ENCODE peak calls at places on chromosomes 4 and X, in five cellular contexts. I, E, Y, N and T are unnamed samples.

GRCh38 chr4:40378619-40379018 is 43.5 kb downstream of the CHRNA9 start:
- DNase-seq in I (no peak), E (no peak), Y (no peak), N (no peak), T (no peak)

GRCh38 chr4:71188197-71188625 is 150.6 kb upstream of the SLC4A4 start:
- DNase-seq in I (no peak), E (no peak), Y (no peak), N (no peak), T (no peak)

GRCh38 chrX:18887177-18887820 is 96.6 kb downstream of the PHKA2 start:
- DNase-seq in I (no peak), E (no peak), Y (no peak), N (no peak), T (no peak)

GRCh38 chr4:151983854-151984253 is 223.0 kb upstream of the GATB start:
- DNase-seq in I (no peak), E (no peak), Y (no peak), N (no peak), T (no peak)

GRCh38 chr4:71415491-71415890 is 76.7 kb downstream of the SLC4A4 start:
- DNase-seq in I (no peak), E (no peak), Y (no peak), N (peak), T (no peak)

GRCh38 chrX:1306909-1307625 is 29.5 kb upstream of the IL3RA start:
- DNase-seq in I (no peak), E (no peak), Y (no peak), N (no peak), T (no peak)

GRCh38 chr4:56914336-56914735 is 6.6 kb downstream of the REST start:
- DNase-seq in I (no peak), E (no peak), Y (no peak), N (no peak), T (no peak)

GRCh38 chr4:142778430-142778829 is 67.7 kb downstream of the INPP4B start:
- DNase-seq in I (no peak), E (no peak), Y (peak), N (peak), T (peak)

GRCh38 chr4:152935661-152936445 is at the start of gene FHDC1:
- DNase-seq in I (no peak), E (no peak), Y (no peak), N (no peak), T (no peak)

GRCh38 chr4:48944659-48945290 is 38.2 kb upstream of the OCIAD2 start:
- DNase-seq in I (no peak), E (no peak), Y (no peak), N (no peak), T (no peak)

GRCh38 chr4:182975806-182976205 is 58.6 kb upstream of the DCTD start:
- DNase-seq in I (peak), E (no peak), Y (peak), N (peak), T (peak)

GRCh38 chr4:185305979-185306442 is 89.7 kb downstream of the LRP2BP start:
- DNase-seq in I (peak), E (no peak), Y (peak), N (peak), T (peak)

GRCh38 chrX:104105330-104105729 is 7.0 kb upstream of the ZCCHC18 start:
- DNase-seq in I (no peak), E (no peak), Y (no peak), N (no peak), T (no peak)

GRCh38 chr4:48334900-48335384 is 6.4 kb upstream of the SLAIN2 start:
- DNase-seq in I (no peak), E (no peak), Y (no peak), N (no peak), T (no peak)

GRCh38 chr4:137952116-137952515 is 290.0 kb downstream of the SLC7A11 start:
- DNase-seq in I (no peak), E (no peak), Y (peak), N (no peak), T (no peak)

GRCh38 chr4:8224596-8225289 is 25.7 kb downstream of the SH3TC1 start:
- DNase-seq in I (no peak), E (no peak), Y (no peak), N (no peak), T (no peak)

GRCh38 chrX:2673611-2674010 is 17.5 kb upstream of the CD99 start:
- DNase-seq in I (no peak), E (no peak), Y (no peak), N (no peak), T (no peak)

GRCh38 chr4:73740353-73740778 is at the start of gene CXCL8:
- DNase-seq in I (peak), E (peak), Y (peak), N (peak), T (no peak)

GRCh38 chr4:23956601-23957364 is 66.9 kb upstream of the PPARGC1A start:
- DNase-seq in I (no peak), E (no peak), Y (peak), N (peak), T (no peak)

GRCh38 chrX:105837227-105837626 is 14.9 kb downstream of the NRK start:
- DNase-seq in I (no peak), E (peak), Y (peak), N (peak), T (peak)

GRCh38 chr4:41832961-41833360 is 84.4 kb upstream of the PHOX2B start:
- DNase-seq in I (no peak), E (no peak), Y (no peak), N (no peak), T (no peak)

GRCh38 chr4:186622788-186623464 is 67.6 kb upstream of the MTNR1A start:
- DNase-seq in I (peak), E (no peak), Y (peak), N (peak), T (no peak)

GRCh38 chrX:124240422-124240821 is 92.0 kb upstream of the TEX13D start:
- DNase-seq in I (no peak), E (no peak), Y (no peak), N (no peak), T (no peak)

GRCh38 chrX:10072786-10073568 is 83.8 kb upstream of the CLCN4 start:
- DNase-seq in I (no peak), E (no peak), Y (no peak), N (no peak), T (no peak)

GRCh38 chr4:41525129-41525528 is 12.8 kb upstream of the LIMCH1 start:
- DNase-seq in I (no peak), E (no peak), Y (peak), N (peak), T (peak)

GRCh38 chr4:99126376-99126775 is 17.7 kb downstream of the ADH4 start:
- DNase-seq in I (no peak), E (no peak), Y (no peak), N (no peak), T (no peak)

GRCh38 chr4:119479180-119479814 is 149.3 kb downstream of the PDE5A start:
- DNase-seq in I (no peak), E (no peak), Y (no peak), N (no peak), T (no peak)

GRCh38 chrX:1582686-1583437 is 8.5 kb upstream of the AKAP17A start:
- DNase-seq in I (no peak), E (no peak), Y (no peak), N (peak), T (no peak)

GRCh38 chrX:21355831-21356230 is 18.4 kb upstream of the CNKSR2 start:
- DNase-seq in I (no peak), E (no peak), Y (no peak), N (no peak), T (no peak)

GRCh38 chr4:163744861-163745260 is 250.4 kb downstream of the TMA16 start:
- DNase-seq in I (no peak), E (no peak), Y (no peak), N (no peak), T (no peak)

GRCh38 chrX:155888139-155888538 is 7.0 kb downstream of the VAMP7 start:
- DNase-seq in I (peak), E (no peak), Y (peak), N (peak), T (peak)

GRCh38 chrX:145832796-145833195 is 15.2 kb downstream of the SLITRK2 start:
- DNase-seq in I (no peak), E (no peak), Y (no peak), N (no peak), T (no peak)

GRCh38 chr4:48668254-48669017 is 111.6 kb downstream of the FRYL start:
- DNase-seq in I (no peak), E (no peak), Y (no peak), N (no peak), T (no peak)

GRCh38 chrX:64580035-64580434 is 184.8 kb upstream of the MTMR8 start:
- DNase-seq in I (no peak), E (no peak), Y (no peak), N (no peak), T (no peak)

GRCh38 chr4:73727685-73728084 is 12.7 kb upstream of the CXCL8 start:
- DNase-seq in I (no peak), E (no peak), Y (no peak), N (no peak), T (no peak)

GRCh38 chr4:83285022-83285387 is 407 bp upstream of the COQ2 start:
- DNase-seq in I (no peak), E (no peak), Y (peak), N (peak), T (no peak)

GRCh38 chrX:149898554-149898953 is 17.6 kb downstream of the MAGEA8 start:
- DNase-seq in I (no peak), E (no peak), Y (no peak), N (no peak), T (no peak)

GRCh38 chrX:149908308-149908707 is 21.1 kb upstream of the HSFX4 start:
- DNase-seq in I (no peak), E (no peak), Y (no peak), N (no peak), T (no peak)

GRCh38 chrX:149908727-149909126 is 20.6 kb upstream of the HSFX4 start:
- DNase-seq in I (no peak), E (no peak), Y (no peak), N (no peak), T (no peak)

GRCh38 chrX:149909324-149910177 is 19.8 kb upstream of the HSFX4 start:
- DNase-seq in I (no peak), E (no peak), Y (no peak), N (no peak), T (no peak)

DNA sequence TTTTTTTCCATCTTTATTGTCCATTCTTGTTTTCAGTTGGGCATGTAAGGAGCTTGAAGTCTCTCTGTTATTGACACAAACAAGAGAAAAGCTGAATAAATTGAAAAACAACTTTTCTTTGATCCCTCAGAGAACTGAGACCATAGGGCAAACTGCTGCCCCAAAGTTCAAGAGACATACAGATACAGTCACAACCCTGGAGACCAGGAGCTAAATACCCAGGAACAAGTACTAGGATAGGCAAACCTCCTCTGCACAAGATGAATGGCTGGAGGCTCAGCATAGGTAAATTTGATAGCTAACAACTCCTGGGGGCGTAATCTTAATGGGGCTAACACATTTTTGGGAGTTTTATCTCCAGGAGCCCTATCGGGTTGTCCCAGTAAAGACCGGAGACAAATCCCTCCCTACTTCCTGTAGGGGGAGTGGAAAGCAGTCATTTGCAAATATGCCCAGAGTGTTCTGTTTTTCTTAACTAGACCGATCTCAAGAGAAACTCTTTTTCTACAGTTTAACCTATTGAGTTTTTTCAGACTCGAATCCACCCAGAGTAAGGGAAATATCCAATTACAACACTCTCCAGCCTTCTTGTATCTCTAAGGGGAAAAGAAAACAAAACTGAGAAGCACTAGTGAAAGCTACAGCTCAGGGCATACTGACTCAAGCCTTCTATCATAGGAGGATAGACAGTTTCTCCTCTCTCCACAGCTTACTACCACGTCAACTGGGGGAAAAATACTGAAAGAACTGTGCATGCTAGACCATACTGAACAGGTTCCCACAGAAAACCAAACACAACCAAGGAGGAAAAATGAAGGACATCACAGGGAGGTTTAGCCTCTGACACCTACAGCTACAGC is 23.1 kb downstream of the MAGEA8 start:
- DNase-seq in I (no peak), E (no peak), Y (peak), N (peak), T (no peak)
- TF ChIP-seq CTCF in I (peak), E (no peak), Y (peak), N (peak), T (no peak)

DNA sequence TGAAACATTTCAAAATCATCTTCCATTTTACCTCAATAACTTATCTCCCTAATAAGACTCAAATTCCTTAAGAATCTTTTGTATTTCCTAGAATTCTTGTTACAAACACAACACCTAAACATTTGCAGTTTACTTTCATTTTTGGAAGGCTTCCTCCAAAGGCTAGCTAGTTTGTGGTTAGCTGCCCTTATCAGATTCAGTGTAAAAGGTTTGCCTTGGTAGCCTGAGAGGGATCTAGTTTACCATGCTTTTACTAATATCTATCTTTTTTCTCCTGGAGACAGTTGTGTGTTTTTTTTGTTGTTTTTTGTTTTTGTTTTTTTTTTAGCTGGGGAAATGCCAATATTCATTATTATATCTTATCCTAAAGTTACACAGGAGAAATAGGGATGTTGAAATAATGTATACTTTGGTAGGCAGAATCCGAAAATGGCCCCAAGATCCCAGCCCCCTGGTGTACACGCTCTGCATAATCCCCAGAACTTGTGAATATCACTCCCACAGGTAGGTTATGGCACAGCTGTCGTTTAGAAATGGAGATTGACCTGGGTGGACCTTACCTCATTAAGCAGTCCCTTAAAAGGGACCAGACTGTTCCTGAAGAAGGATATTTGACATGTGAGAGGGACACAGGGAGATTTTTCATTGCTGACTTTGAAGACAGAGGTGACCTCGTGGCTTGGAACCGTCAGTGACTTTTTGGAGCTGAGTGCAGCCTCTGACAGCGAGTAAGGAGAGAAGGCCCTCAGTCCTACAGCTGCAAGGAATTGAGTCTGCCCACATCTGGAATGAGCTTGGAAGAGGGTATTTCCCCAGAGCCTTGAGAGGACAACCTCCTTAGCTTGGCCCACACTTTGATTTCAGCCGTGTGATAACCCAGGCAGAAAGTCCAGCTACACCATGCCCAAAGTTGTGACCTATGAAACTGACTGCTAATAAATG is 33.4 kb downstream of the SEPTIN11 start:
- DNase-seq in I (no peak), E (no peak), Y (no peak), N (no peak), T (no peak)
- H3K4me3 ChIP-seq in I (no peak), E (no peak), Y (no peak), N (no peak), T (no peak)

GRCh38 chr4:165111906-165112257 is 778 bp downstream of the TMEM192 start:
- DNase-seq in I (no peak), E (no peak), Y (no peak), N (no peak), T (no peak)

GRCh38 chr4:165115301-165115700 is 2.6 kb upstream of the TMEM192 start:
- DNase-seq in I (no peak), E (no peak), Y (no peak), N (no peak), T (no peak)

GRCh38 chr4:165106518-165106917 is 6.1 kb downstream of the TMEM192 start:
- DNase-seq in I (no peak), E (no peak), Y (no peak), N (no peak), T (no peak)

GRCh38 chr4:165118256-165118909 is 5.7 kb upstream of the TMEM192 start:
- DNase-seq in I (no peak), E (no peak), Y (no peak), N (no peak), T (no peak)

DNA sequence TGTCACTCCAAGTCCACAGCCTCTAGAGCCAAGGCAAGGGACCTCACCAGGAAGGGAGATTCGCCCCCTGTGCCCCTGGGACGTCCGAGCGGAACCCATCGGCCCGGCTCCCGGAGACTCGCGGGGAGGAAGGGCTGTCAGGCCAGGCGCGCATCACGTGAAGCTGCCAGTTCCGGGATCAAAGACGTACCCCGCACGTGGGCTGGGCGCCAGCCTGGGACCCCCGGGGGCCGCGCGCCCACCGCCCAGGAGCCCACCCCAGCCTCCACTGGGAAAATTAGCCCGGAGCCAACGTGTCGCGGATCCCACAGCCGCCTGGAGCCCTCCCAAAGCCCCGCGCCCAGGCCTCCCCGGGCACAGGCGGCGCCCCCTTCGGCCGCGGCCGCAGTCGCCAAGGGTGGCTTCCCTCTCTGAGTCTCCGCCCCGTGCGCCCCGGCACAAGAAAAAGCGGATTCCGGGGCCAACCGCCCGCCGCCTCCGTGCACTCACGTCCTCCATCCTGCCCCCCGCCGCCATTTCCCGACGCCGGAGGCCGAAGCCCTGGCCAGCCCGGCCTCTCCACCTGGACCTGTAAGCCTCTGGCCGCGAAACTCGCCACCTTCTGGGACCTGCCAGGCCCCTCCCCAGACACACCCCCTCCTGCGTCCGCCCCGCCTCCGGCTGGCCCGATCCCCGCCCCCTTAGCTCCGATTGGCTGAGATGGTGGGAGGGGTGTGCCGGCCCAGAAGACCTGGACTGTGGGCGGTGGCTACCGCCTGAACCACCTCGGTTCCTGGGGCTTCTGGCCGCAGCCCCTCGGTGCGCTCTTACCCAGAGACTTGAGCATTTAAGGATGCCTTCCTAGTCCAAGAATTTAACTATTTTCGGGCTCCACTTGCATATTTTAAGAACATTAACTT is at the start of gene TMEM192:
- DNase-seq in I (peak), E (peak), Y (peak), N (peak), T (no peak)
- TF ChIP-seq CTCF in I (peak), E (peak), Y (peak), N (peak), T (peak)

DNA sequence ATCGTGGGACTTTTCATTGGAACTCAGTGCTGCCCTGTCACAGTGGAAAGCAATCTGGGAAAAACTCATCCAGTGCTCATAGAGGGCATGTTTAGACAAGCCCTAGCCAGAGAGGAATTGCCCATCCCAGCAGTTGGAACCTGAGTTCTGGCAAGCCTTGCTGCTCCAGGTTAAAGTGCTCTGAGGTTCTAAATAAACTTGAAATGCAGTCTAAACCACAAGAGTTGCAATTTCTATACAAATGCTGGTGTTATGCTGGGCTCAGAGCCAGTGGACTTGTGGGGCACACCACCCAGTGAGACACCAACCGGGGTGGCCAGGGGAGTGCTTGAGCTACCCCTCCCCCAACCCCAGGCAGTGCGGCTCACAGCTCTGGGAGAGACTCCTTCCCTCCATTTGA is 142.8 kb upstream of the PPP1R2C start:
- DNase-seq in I (no peak), E (no peak), Y (no peak), N (no peak), T (no peak)
- H3K4me3 ChIP-seq in I (no peak), E (no peak), Y (no peak), N (no peak), T (no peak)

GRCh38 chrX:74535211-74535621 is 79.2 kb downstream of the RLIM start:
- DNase-seq in I (peak), E (no peak), Y (peak), N (peak), T (no peak)
- TF ChIP-seq CTCF in I (peak), E (no peak), Y (peak), N (peak), T (peak)